ENCODE peak calls at places on chromosomes 1 and 21, in eight cellular contexts. K, P, Q, Z, B, H, L and F are unnamed samples.

GRCh38 chr1:6948861-6949260 is 163.6 kb downstream of the CAMTA1 start:
- DNase-seq in Z (no peak), P (no peak), Q (no peak), L (no peak), H (no peak), B (no peak), K (no peak), F (no peak)

GRCh38 chr1:111857251-111857651 is 101.5 kb downstream of the DDX20 start:
- DNase-seq in L (no peak), Z (no peak), K (no peak), P (no peak), Q (no peak), B (no peak), H (no peak), F (no peak)

GRCh38 chr21:45469273-45470086 is 64.5 kb downstream of the COL18A1 start:
- DNase-seq in K (no peak), H (peak; percentile 99), Z (no peak), L (no peak), Q (no peak), P (no peak), B (no peak), F (peak; percentile 61)

GRCh38 chr1:80066060-80066459 is 1059.5 kb upstream of the ADGRL4 start:
- DNase-seq in K (no peak), P (no peak), Z (no peak), Q (no peak), L (no peak), B (no peak), H (no peak), F (no peak)

GRCh38 chr1:60589916-60590315 is 492.4 kb upstream of the NFIA start:
- DNase-seq in P (no peak), L (no peak), Z (no peak), H (no peak), Q (no peak), B (no peak), K (no peak), F (no peak)

GRCh38 chr1:26826261-26827201 is at the start of gene ZDHHC18:
- DNase-seq in P (peak; percentile 82), K (peak; percentile 62), L (no peak), Z (no peak), H (peak; percentile 38), Q (peak; percentile 82), B (peak; percentile 74), F (peak; percentile 95)

GRCh38 chr1:93346472-93346991 is 825 bp downstream of the DR1 start:
- DNase-seq in L (no peak), H (peak; percentile 24), P (no peak), B (peak; percentile 24), Z (no peak), K (no peak), Q (peak; percentile 36), F (no peak)

GRCh38 chr1:160081261-160081936 is at the start of gene KCNJ9:
- DNase-seq in Q (peak; percentile 87), P (no peak), K (no peak), H (no peak), Z (no peak), B (no peak), L (no peak), F (peak; percentile 46)

GRCh38 chr1:36843027-36843426 is 191.3 kb downstream of the GRIK3 start:
- DNase-seq in B (no peak), P (no peak), H (no peak), L (no peak), K (no peak), Q (no peak), Z (no peak), F (peak; percentile 32)

GRCh38 chr1:20723537-20724363 is 5.9 kb upstream of the KIF17 start:
- DNase-seq in K (peak; percentile 50), Q (no peak), B (peak; percentile 17), Z (no peak), P (peak; percentile 54), H (no peak), L (no peak), F (no peak)

GRCh38 chr1:2046225-2046917 is 3.8 kb upstream of the PRKCZ start:
- DNase-seq in Q (peak; percentile 92), H (peak; percentile 72), Z (peak; percentile 57), P (no peak), K (peak; percentile 79), L (no peak), B (peak; percentile 78), F (peak; percentile 89)

GRCh38 chr1:26994020-26994745 is 691 bp downstream of the TRNP1 start:
- DNase-seq in H (no peak), B (no peak), Q (peak; percentile 35), P (no peak), L (no peak), K (no peak), Z (no peak), F (no peak)

GRCh38 chr1:12539705-12540579 is 78.1 kb downstream of the DHRS3 start:
- DNase-seq in P (peak; percentile 97), K (no peak), B (peak; percentile 69), L (no peak), Z (peak; percentile 83), H (peak; percentile 53), Q (peak; percentile 77), F (no peak)

GRCh38 chr1:19347538-19348177 is 35.5 kb downstream of the SLC66A1 start:
- DNase-seq in L (no peak), Q (no peak), B (peak; percentile 58), P (no peak), K (no peak), H (no peak), Z (no peak), F (no peak)

GRCh38 chr21:45114072-45114471 is 39.7 kb downstream of the ADARB1 start:
- DNase-seq in L (no peak), Q (no peak), P (no peak), Z (no peak), B (no peak), K (no peak), H (no peak), F (no peak)

GRCh38 chr1:205907794-205908193 is 35.5 kb downstream of the SLC26A9 start:
- DNase-seq in H (no peak), P (no peak), K (no peak), Z (peak; percentile 39), Q (peak; percentile 75), B (no peak), L (no peak), F (no peak)

GRCh38 chr1:44251989-44252625 is 38.8 kb downstream of the DMAP1 start:
- DNase-seq in P (no peak), B (no peak), K (no peak), Z (no peak), L (no peak), Q (no peak), H (no peak), F (peak; percentile 72)

GRCh38 chr1:208100906-208101305 is 143.3 kb downstream of the PLXNA2 start:
- DNase-seq in L (no peak), K (no peak), B (no peak), H (no peak), Z (no peak), Q (no peak), P (no peak), F (no peak)

DNA sequence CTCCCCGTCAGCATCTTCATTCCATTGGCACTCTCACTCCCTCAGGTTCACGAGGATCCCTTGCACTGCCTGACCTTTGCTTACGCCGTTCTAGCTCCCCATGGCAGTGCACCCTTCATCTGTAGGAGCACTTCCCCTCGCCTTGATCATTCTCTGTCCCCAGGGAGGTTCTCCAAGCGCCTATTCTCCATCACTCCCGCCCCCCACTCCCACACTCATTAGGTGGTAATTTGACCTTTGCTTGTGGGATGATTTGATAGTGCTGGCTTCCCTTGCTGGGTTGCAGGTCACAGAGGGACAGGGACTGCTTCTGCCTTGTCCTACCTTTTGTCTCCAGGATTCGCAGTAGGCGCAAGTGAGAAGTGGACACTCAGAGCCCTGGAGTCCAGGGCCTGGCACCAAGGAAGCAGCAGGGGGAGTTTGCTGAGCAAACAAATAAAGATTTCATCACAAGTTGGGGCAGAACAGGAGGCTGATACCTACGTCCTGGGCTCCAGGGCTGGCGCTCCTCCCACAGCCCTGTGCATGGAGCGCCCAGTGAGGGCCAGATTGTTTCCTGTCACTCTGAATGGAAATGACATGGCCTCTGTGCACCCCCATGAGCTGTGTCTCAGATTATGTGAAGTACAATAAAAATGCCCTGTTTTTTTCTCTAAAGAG is 82.0 kb upstream of the RUNX3 start:
- DNase-seq in Q (no peak), L (no peak), Z (no peak), H (peak; percentile 63), K (no peak), P (no peak), B (no peak), F (no peak)
- TF ChIP-seq POLR2AphosphoS5 in Q (no peak), L (no peak), Z (no peak), H (no peak), K (no peak), P (no peak), B (no peak), F (no peak)

DNA sequence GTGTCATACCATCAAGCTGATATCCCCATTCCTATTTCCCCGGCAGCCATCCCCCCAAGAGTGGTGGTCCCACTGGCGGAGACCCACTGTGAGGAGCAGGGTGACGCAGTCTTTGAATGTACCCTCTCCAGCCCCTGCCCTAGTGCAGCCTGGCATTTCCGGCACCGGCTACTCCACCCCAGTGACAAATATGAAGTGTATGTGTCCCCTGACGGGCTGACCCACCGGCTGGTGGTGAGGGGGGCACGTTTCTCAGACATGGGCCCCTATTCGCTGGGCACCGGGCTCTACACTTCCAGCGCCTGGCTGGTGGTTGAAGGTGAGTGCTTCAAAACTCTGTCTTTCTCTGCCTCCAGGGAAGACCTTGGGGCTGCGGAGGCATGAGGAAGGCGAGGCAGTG is 14.4 kb downstream of the IGFN1 start:
- DNase-seq in P (no peak), K (no peak), L (no peak), Z (no peak), H (no peak), Q (no peak), B (no peak), F (peak; percentile 62)
- H3K4me3 ChIP-seq in P (no peak overlapping the region), K (no peak overlapping the region), L (no peak overlapping the region), Z (no peak overlapping the region), H (no peak overlapping the region), Q (no peak overlapping the region), B (no peak overlapping the region), F (no peak overlapping the region)

GRCh38 chr1:54273092-54273836 is 73.3 kb downstream of the MRPL37 start:
- DNase-seq in Z (no peak), K (peak; percentile 60), P (peak; percentile 96), Q (peak; percentile 72), B (no peak), H (no peak), L (peak; percentile 2), F (no peak)
- TF ChIP-seq POLR2AphosphoS5 in Z (no peak), K (peak; percentile 85), P (peak; percentile 83), Q (no peak), B (peak; percentile 57), H (no peak), L (no peak), F (peak; percentile 70)

GRCh38 chr1:22366346-22366745 is 85.3 kb upstream of the ZBTB40 start:
- DNase-seq in K (no peak), P (no peak), H (no peak), Q (no peak), L (no peak), Z (no peak), B (no peak), F (no peak)

GRCh38 chr1:22364326-22364650 is 87.4 kb upstream of the ZBTB40 start:
- DNase-seq in H (no peak), B (peak; percentile 31), P (no peak), K (no peak), Q (no peak), Z (no peak), L (no peak), F (no peak)

GRCh38 chr1:22363403-22364325 is 88.0 kb upstream of the ZBTB40 start:
- DNase-seq in Z (no peak), B (no peak), Q (no peak), P (no peak), L (no peak), K (no peak), H (no peak), F (no peak)

GRCh38 chr1:22364764-22365163 is 86.9 kb upstream of the ZBTB40 start:
- DNase-seq in H (no peak), Q (peak; percentile 70), L (no peak), K (no peak), P (no peak), B (no peak), Z (no peak), F (no peak)

GRCh38 chr1:22365331-22366295 is 86.0 kb upstream of the ZBTB40 start:
- DNase-seq in Z (no peak), K (no peak), H (no peak), B (no peak), L (no peak), P (no peak), Q (peak; percentile 30), F (no peak)
- H3K4me3 ChIP-seq in Z (no peak overlapping the region), K (no peak overlapping the region), H (no peak overlapping the region), B (no peak overlapping the region), L (no peak overlapping the region), P (no peak overlapping the region), Q (no peak overlapping the region), F (no peak overlapping the region)